ENCODE peak calls at places on chromosomes 3 and 15, in eight cellular contexts. S is cerebellum; O is GM06990; L is stimulated activated naive CD4-positive, alpha-beta T cell; Y is activated naive CD4-positive, alpha-beta T cell; X is NCI-H446 treated with DMSO at 0.1 percent for 48 hours; J is PC-3; G is endodermal cell. Z is an unnamed sample.

GRCh38 chr15:62142736-62143135 is 22.3 kb downstream of the C2CD4B start:
- DNase-seq in X (no peak), Y (no peak), L (no peak), J (peak; percentile 38), S (no peak), O (no peak), G (no peak), Z (no peak)

GRCh38 chr3:35505772-35506171 is 133.6 kb upstream of the ARPP21 start:
- DNase-seq in L (no peak), Y (no peak), X (no peak), J (no peak), G (no peak), S (no peak), O (no peak), Z (no peak)

GRCh38 chr15:26146162-26146561 is 283.0 kb upstream of the ATP10A start:
- DNase-seq in Y (no peak), S (no peak), O (no peak), G (no peak), J (no peak), L (no peak), X (no peak), Z (no peak)

GRCh38 chr3:192906940-192907339 is 10.7 kb downstream of the MB21D2 start:
- DNase-seq in J (peak; percentile 76), S (no peak), L (no peak), Y (no peak), O (no peak), X (no peak), G (no peak), Z (no peak)

GRCh38 chr3:126098391-126098858 is 14.5 kb upstream of the SLC41A3 start:
- DNase-seq in Y (no peak), L (no peak), J (no peak), X (no peak), O (no peak), S (peak; percentile 84), G (no peak), Z (no peak)

GRCh38 chr15:35757323-35757722 is 211.4 kb upstream of the DPH6 start:
- DNase-seq in O (no peak), G (no peak), X (no peak), Y (no peak), S (no peak), L (no peak), J (no peak), Z (no peak)

GRCh38 chr3:72782521-72782920 is 65.7 kb downstream of the SHQ1 start:
- DNase-seq in Y (no peak), O (no peak), X (no peak), S (no peak), J (no peak), G (no peak), L (no peak), Z (no peak)

GRCh38 chr3:30836141-30836540 is 58.3 kb downstream of the GADL1 start:
- DNase-seq in O (no peak), S (no peak), L (no peak), Y (no peak), J (no peak), X (no peak), G (no peak), Z (no peak)

GRCh38 chr3:13286873-13287272 is 133.2 kb downstream of the NUP210 start:
- DNase-seq in O (no peak), Y (no peak), L (no peak), J (no peak), S (no peak), G (no peak), X (no peak), Z (no peak)

GRCh38 chr15:73630030-73630429 is 3.2 kb downstream of the NPTN start:
- DNase-seq in X (no peak), O (no peak), G (no peak), Y (no peak), S (no peak), L (no peak), J (peak; percentile 46), Z (no peak)

GRCh38 chr15:83837946-83838571 is 184.1 kb downstream of the ADAMTSL3 start:
- DNase-seq in J (peak; percentile 67), X (peak; percentile 10), Y (no peak), S (peak; percentile 52), O (peak; percentile 5), L (no peak), G (peak; percentile 84), Z (no peak)

Z was measured in GM12864.